ENCODE peak calls at places on chromosomes 1 and 21, in six cellular contexts. One of them, this sample, is unnamed.

GRCh38 chr1:174999926-175000696 is at the start of gene CACYBP:
- DNase-seq in stimulated activated CD8-positive, alpha-beta memory T cell treated with anti-CD3 and anti-CD28 coated beads, Interleukin-7, amount 100 ng/mL, for 24 hours: peak; percentile 8
- DNase-seq in choroid plexus epithelial cell: peak; percentile 56
- DNase-seq in AG04450: no peak
- DNase-seq in T47D: peak; percentile 93
- DNase-seq in activated T-helper 1 cell treated with anti-CD3 and anti-CD28 coated beads, Interleukin-12 subunit alpha, Interleukin-12 subunit beta, Interleukin-2, Interleukin-4 antibody, amounts not matched to agents 30 ng/mL and 10 ng/mL and 1 ng/mL, durations not matched to agents 14 hours and 24 hours and 36 hours: peak; percentile 40
- DNase-seq in this sample: no peak

GRCh38 chr1:107559881-107560280 is 405.1 kb downstream of the VAV3 start:
- DNase-seq in T47D: no peak
- DNase-seq in choroid plexus epithelial cell: no peak
- DNase-seq in activated T-helper 1 cell treated with anti-CD3 and anti-CD28 coated beads, Interleukin-12 subunit alpha, Interleukin-12 subunit beta, Interleukin-2, Interleukin-4 antibody, amounts not matched to agents 30 ng/mL and 10 ng/mL and 1 ng/mL, durations not matched to agents 14 hours and 24 hours and 36 hours: no peak
- DNase-seq in AG04450: no peak
- DNase-seq in stimulated activated CD8-positive, alpha-beta memory T cell treated with anti-CD3 and anti-CD28 coated beads, Interleukin-7, amount 100 ng/mL, for 24 hours: no peak
- DNase-seq in this sample: no peak

GRCh38 chr1:230278871-230279582 is 147.1 kb downstream of the PGBD5 start:
- DNase-seq in choroid plexus epithelial cell: no peak
- DNase-seq in activated T-helper 1 cell treated with anti-CD3 and anti-CD28 coated beads, Interleukin-12 subunit alpha, Interleukin-12 subunit beta, Interleukin-2, Interleukin-4 antibody, amounts not matched to agents 30 ng/mL and 10 ng/mL and 1 ng/mL, durations not matched to agents 14 hours and 24 hours and 36 hours: no peak
- DNase-seq in T47D: no peak
- DNase-seq in stimulated activated CD8-positive, alpha-beta memory T cell treated with anti-CD3 and anti-CD28 coated beads, Interleukin-7, amount 100 ng/mL, for 24 hours: no peak
- DNase-seq in AG04450: no peak
- DNase-seq in this sample: no peak

GRCh38 chr1:39104158-39105060 is 78.3 kb downstream of the NDUFS5 start:
- DNase-seq in AG04450: no peak
- DNase-seq in T47D: peak; percentile 24
- DNase-seq in choroid plexus epithelial cell: peak; percentile 42
- DNase-seq in activated T-helper 1 cell treated with anti-CD3 and anti-CD28 coated beads, Interleukin-12 subunit alpha, Interleukin-12 subunit beta, Interleukin-2, Interleukin-4 antibody, amounts not matched to agents 30 ng/mL and 10 ng/mL and 1 ng/mL, durations not matched to agents 14 hours and 24 hours and 36 hours: no peak
- DNase-seq in stimulated activated CD8-positive, alpha-beta memory T cell treated with anti-CD3 and anti-CD28 coated beads, Interleukin-7, amount 100 ng/mL, for 24 hours: no peak
- DNase-seq in this sample: peak; percentile 54

GRCh38 chr1:40309374-40310128 is 7.5 kb downstream of the COL9A2 start:
- DNase-seq in activated T-helper 1 cell treated with anti-CD3 and anti-CD28 coated beads, Interleukin-12 subunit alpha, Interleukin-12 subunit beta, Interleukin-2, Interleukin-4 antibody, amounts not matched to agents 30 ng/mL and 10 ng/mL and 1 ng/mL, durations not matched to agents 14 hours and 24 hours and 36 hours: no peak
- DNase-seq in AG04450: no peak
- DNase-seq in stimulated activated CD8-positive, alpha-beta memory T cell treated with anti-CD3 and anti-CD28 coated beads, Interleukin-7, amount 100 ng/mL, for 24 hours: no peak
- DNase-seq in T47D: no peak
- DNase-seq in choroid plexus epithelial cell: peak; percentile 25
- DNase-seq in this sample: no peak

GRCh38 chr1:59707216-59707615 is 107.5 kb upstream of the HOOK1 start:
- DNase-seq in AG04450: peak; percentile 89
- DNase-seq in stimulated activated CD8-positive, alpha-beta memory T cell treated with anti-CD3 and anti-CD28 coated beads, Interleukin-7, amount 100 ng/mL, for 24 hours: no peak
- DNase-seq in choroid plexus epithelial cell: peak; percentile 93
- DNase-seq in T47D: no peak
- DNase-seq in activated T-helper 1 cell treated with anti-CD3 and anti-CD28 coated beads, Interleukin-12 subunit alpha, Interleukin-12 subunit beta, Interleukin-2, Interleukin-4 antibody, amounts not matched to agents 30 ng/mL and 10 ng/mL and 1 ng/mL, durations not matched to agents 14 hours and 24 hours and 36 hours: no peak
- DNase-seq in this sample: no peak

GRCh38 chr1:225447649-225448048 is 19.8 kb upstream of the LBR start:
- DNase-seq in T47D: no peak
- DNase-seq in AG04450: no peak
- DNase-seq in choroid plexus epithelial cell: peak; percentile 47
- DNase-seq in activated T-helper 1 cell treated with anti-CD3 and anti-CD28 coated beads, Interleukin-12 subunit alpha, Interleukin-12 subunit beta, Interleukin-2, Interleukin-4 antibody, amounts not matched to agents 30 ng/mL and 10 ng/mL and 1 ng/mL, durations not matched to agents 14 hours and 24 hours and 36 hours: no peak
- DNase-seq in stimulated activated CD8-positive, alpha-beta memory T cell treated with anti-CD3 and anti-CD28 coated beads, Interleukin-7, amount 100 ng/mL, for 24 hours: no peak
- DNase-seq in this sample: no peak

GRCh38 chr1:18999287-18999852 is 42.9 kb upstream of the IFFO2 start:
- DNase-seq in choroid plexus epithelial cell: no peak
- DNase-seq in T47D: peak; percentile 21
- DNase-seq in stimulated activated CD8-positive, alpha-beta memory T cell treated with anti-CD3 and anti-CD28 coated beads, Interleukin-7, amount 100 ng/mL, for 24 hours: no peak
- DNase-seq in AG04450: no peak
- DNase-seq in activated T-helper 1 cell treated with anti-CD3 and anti-CD28 coated beads, Interleukin-12 subunit alpha, Interleukin-12 subunit beta, Interleukin-2, Interleukin-4 antibody, amounts not matched to agents 30 ng/mL and 10 ng/mL and 1 ng/mL, durations not matched to agents 14 hours and 24 hours and 36 hours: no peak
- DNase-seq in this sample: no peak

GRCh38 chr1:8218351-8219092 is 99.4 kb upstream of the SLC45A1 start:
- DNase-seq in choroid plexus epithelial cell: peak; percentile 59
- DNase-seq in stimulated activated CD8-positive, alpha-beta memory T cell treated with anti-CD3 and anti-CD28 coated beads, Interleukin-7, amount 100 ng/mL, for 24 hours: no peak
- DNase-seq in AG04450: no peak
- DNase-seq in activated T-helper 1 cell treated with anti-CD3 and anti-CD28 coated beads, Interleukin-12 subunit alpha, Interleukin-12 subunit beta, Interleukin-2, Interleukin-4 antibody, amounts not matched to agents 30 ng/mL and 10 ng/mL and 1 ng/mL, durations not matched to agents 14 hours and 24 hours and 36 hours: no peak
- DNase-seq in T47D: no peak
- DNase-seq in this sample: no peak

GRCh38 chr1:78236711-78237110 is 190.9 kb downstream of the GIPC2 start:
- DNase-seq in activated T-helper 1 cell treated with anti-CD3 and anti-CD28 coated beads, Interleukin-12 subunit alpha, Interleukin-12 subunit beta, Interleukin-2, Interleukin-4 antibody, amounts not matched to agents 30 ng/mL and 10 ng/mL and 1 ng/mL, durations not matched to agents 14 hours and 24 hours and 36 hours: no peak
- DNase-seq in stimulated activated CD8-positive, alpha-beta memory T cell treated with anti-CD3 and anti-CD28 coated beads, Interleukin-7, amount 100 ng/mL, for 24 hours: no peak
- DNase-seq in AG04450: no peak
- DNase-seq in choroid plexus epithelial cell: no peak
- DNase-seq in T47D: no peak
- DNase-seq in this sample: no peak

GRCh38 chr1:109252167-109252892 is 3.0 kb downstream of the CELSR2 start:
- DNase-seq in choroid plexus epithelial cell: no peak
- DNase-seq in AG04450: no peak
- DNase-seq in stimulated activated CD8-positive, alpha-beta memory T cell treated with anti-CD3 and anti-CD28 coated beads, Interleukin-7, amount 100 ng/mL, for 24 hours: no peak
- DNase-seq in activated T-helper 1 cell treated with anti-CD3 and anti-CD28 coated beads, Interleukin-12 subunit alpha, Interleukin-12 subunit beta, Interleukin-2, Interleukin-4 antibody, amounts not matched to agents 30 ng/mL and 10 ng/mL and 1 ng/mL, durations not matched to agents 14 hours and 24 hours and 36 hours: no peak
- DNase-seq in T47D: no peak
- DNase-seq in this sample: no peak

GRCh38 chr1:235131961-235132360 is 3.3 kb upstream of the TOMM20 start:
- DNase-seq in stimulated activated CD8-positive, alpha-beta memory T cell treated with anti-CD3 and anti-CD28 coated beads, Interleukin-7, amount 100 ng/mL, for 24 hours: no peak
- DNase-seq in T47D: no peak
- DNase-seq in AG04450: no peak
- DNase-seq in choroid plexus epithelial cell: no peak
- DNase-seq in activated T-helper 1 cell treated with anti-CD3 and anti-CD28 coated beads, Interleukin-12 subunit alpha, Interleukin-12 subunit beta, Interleukin-2, Interleukin-4 antibody, amounts not matched to agents 30 ng/mL and 10 ng/mL and 1 ng/mL, durations not matched to agents 14 hours and 24 hours and 36 hours: no peak
- DNase-seq in this sample: no peak

GRCh38 chr1:215497516-215497915 is 69.6 kb upstream of the KCTD3 start:
- DNase-seq in stimulated activated CD8-positive, alpha-beta memory T cell treated with anti-CD3 and anti-CD28 coated beads, Interleukin-7, amount 100 ng/mL, for 24 hours: no peak
- DNase-seq in AG04450: no peak
- DNase-seq in T47D: no peak
- DNase-seq in activated T-helper 1 cell treated with anti-CD3 and anti-CD28 coated beads, Interleukin-12 subunit alpha, Interleukin-12 subunit beta, Interleukin-2, Interleukin-4 antibody, amounts not matched to agents 30 ng/mL and 10 ng/mL and 1 ng/mL, durations not matched to agents 14 hours and 24 hours and 36 hours: no peak
- DNase-seq in choroid plexus epithelial cell: no peak
- DNase-seq in this sample: no peak

GRCh38 chr1:55827350-55827749 is 612.2 kb upstream of the USP24 start:
- DNase-seq in stimulated activated CD8-positive, alpha-beta memory T cell treated with anti-CD3 and anti-CD28 coated beads, Interleukin-7, amount 100 ng/mL, for 24 hours: no peak
- DNase-seq in choroid plexus epithelial cell: peak; percentile 97
- DNase-seq in AG04450: peak; percentile 97
- DNase-seq in T47D: no peak
- DNase-seq in activated T-helper 1 cell treated with anti-CD3 and anti-CD28 coated beads, Interleukin-12 subunit alpha, Interleukin-12 subunit beta, Interleukin-2, Interleukin-4 antibody, amounts not matched to agents 30 ng/mL and 10 ng/mL and 1 ng/mL, durations not matched to agents 14 hours and 24 hours and 36 hours: no peak
- DNase-seq in this sample: no peak

GRCh38 chr1:58594556-58594955 is 17.5 kb upstream of the TACSTD2 start:
- DNase-seq in AG04450: no peak
- DNase-seq in activated T-helper 1 cell treated with anti-CD3 and anti-CD28 coated beads, Interleukin-12 subunit alpha, Interleukin-12 subunit beta, Interleukin-2, Interleukin-4 antibody, amounts not matched to agents 30 ng/mL and 10 ng/mL and 1 ng/mL, durations not matched to agents 14 hours and 24 hours and 36 hours: no peak
- DNase-seq in stimulated activated CD8-positive, alpha-beta memory T cell treated with anti-CD3 and anti-CD28 coated beads, Interleukin-7, amount 100 ng/mL, for 24 hours: no peak
- DNase-seq in choroid plexus epithelial cell: no peak
- DNase-seq in T47D: no peak
- DNase-seq in this sample: no peak

GRCh38 chr1:151130837-151131586 is 15.4 kb downstream of the SEMA6C start:
- DNase-seq in T47D: no peak
- DNase-seq in stimulated activated CD8-positive, alpha-beta memory T cell treated with anti-CD3 and anti-CD28 coated beads, Interleukin-7, amount 100 ng/mL, for 24 hours: peak; percentile 55
- DNase-seq in AG04450: peak; percentile 52
- DNase-seq in activated T-helper 1 cell treated with anti-CD3 and anti-CD28 coated beads, Interleukin-12 subunit alpha, Interleukin-12 subunit beta, Interleukin-2, Interleukin-4 antibody, amounts not matched to agents 30 ng/mL and 10 ng/mL and 1 ng/mL, durations not matched to agents 14 hours and 24 hours and 36 hours: peak; percentile 63
- DNase-seq in choroid plexus epithelial cell: peak; percentile 96
- DNase-seq in this sample: peak; percentile 10

GRCh38 chr21:46607605-46608004 is 2.7 kb upstream of the S100B start:
- DNase-seq in activated T-helper 1 cell treated with anti-CD3 and anti-CD28 coated beads, Interleukin-12 subunit alpha, Interleukin-12 subunit beta, Interleukin-2, Interleukin-4 antibody, amounts not matched to agents 30 ng/mL and 10 ng/mL and 1 ng/mL, durations not matched to agents 14 hours and 24 hours and 36 hours: no peak
- DNase-seq in T47D: no peak
- DNase-seq in choroid plexus epithelial cell: no peak
- DNase-seq in AG04450: no peak
- DNase-seq in stimulated activated CD8-positive, alpha-beta memory T cell treated with anti-CD3 and anti-CD28 coated beads, Interleukin-7, amount 100 ng/mL, for 24 hours: no peak
- DNase-seq in this sample: no peak

GRCh38 chr1:2344121-2344681 is 47.2 kb downstream of the MORN1 start:
- DNase-seq in T47D: no peak
- DNase-seq in activated T-helper 1 cell treated with anti-CD3 and anti-CD28 coated beads, Interleukin-12 subunit alpha, Interleukin-12 subunit beta, Interleukin-2, Interleukin-4 antibody, amounts not matched to agents 30 ng/mL and 10 ng/mL and 1 ng/mL, durations not matched to agents 14 hours and 24 hours and 36 hours: no peak
- DNase-seq in AG04450: no peak
- DNase-seq in choroid plexus epithelial cell: no peak
- DNase-seq in stimulated activated CD8-positive, alpha-beta memory T cell treated with anti-CD3 and anti-CD28 coated beads, Interleukin-7, amount 100 ng/mL, for 24 hours: no peak
- DNase-seq in this sample: no peak

GRCh38 chr1:183887826-183888819 is 83.2 kb downstream of the RGL1 start:
- DNase-seq in stimulated activated CD8-positive, alpha-beta memory T cell treated with anti-CD3 and anti-CD28 coated beads, Interleukin-7, amount 100 ng/mL, for 24 hours: no peak
- DNase-seq in AG04450: no peak
- DNase-seq in T47D: no peak
- DNase-seq in choroid plexus epithelial cell: peak; percentile 40
- DNase-seq in activated T-helper 1 cell treated with anti-CD3 and anti-CD28 coated beads, Interleukin-12 subunit alpha, Interleukin-12 subunit beta, Interleukin-2, Interleukin-4 antibody, amounts not matched to agents 30 ng/mL and 10 ng/mL and 1 ng/mL, durations not matched to agents 14 hours and 24 hours and 36 hours: no peak
- DNase-seq in this sample: no peak

GRCh38 chr1:234139966-234140365 is 233.3 kb upstream of the COA6 start:
- DNase-seq in AG04450: no peak
- DNase-seq in stimulated activated CD8-positive, alpha-beta memory T cell treated with anti-CD3 and anti-CD28 coated beads, Interleukin-7, amount 100 ng/mL, for 24 hours: no peak
- DNase-seq in T47D: no peak
- DNase-seq in activated T-helper 1 cell treated with anti-CD3 and anti-CD28 coated beads, Interleukin-12 subunit alpha, Interleukin-12 subunit beta, Interleukin-2, Interleukin-4 antibody, amounts not matched to agents 30 ng/mL and 10 ng/mL and 1 ng/mL, durations not matched to agents 14 hours and 24 hours and 36 hours: no peak
- DNase-seq in choroid plexus epithelial cell: peak; percentile 23
- DNase-seq in this sample: no peak

GRCh38 chr1:4016351-4017130 is 116.5 kb upstream of the C1orf174 start:
- DNase-seq in AG04450: no peak
- DNase-seq in stimulated activated CD8-positive, alpha-beta memory T cell treated with anti-CD3 and anti-CD28 coated beads, Interleukin-7, amount 100 ng/mL, for 24 hours: no peak
- DNase-seq in T47D: no peak
- DNase-seq in activated T-helper 1 cell treated with anti-CD3 and anti-CD28 coated beads, Interleukin-12 subunit alpha, Interleukin-12 subunit beta, Interleukin-2, Interleukin-4 antibody, amounts not matched to agents 30 ng/mL and 10 ng/mL and 1 ng/mL, durations not matched to agents 14 hours and 24 hours and 36 hours: no peak
- DNase-seq in choroid plexus epithelial cell: no peak
- DNase-seq in this sample: no peak

GRCh38 chr1:47184771-47185677 is 4.8 kb downstream of the PDZK1IP1 start:
- DNase-seq in choroid plexus epithelial cell: no peak
- DNase-seq in AG04450: no peak
- DNase-seq in activated T-helper 1 cell treated with anti-CD3 and anti-CD28 coated beads, Interleukin-12 subunit alpha, Interleukin-12 subunit beta, Interleukin-2, Interleukin-4 antibody, amounts not matched to agents 30 ng/mL and 10 ng/mL and 1 ng/mL, durations not matched to agents 14 hours and 24 hours and 36 hours: no peak
- DNase-seq in stimulated activated CD8-positive, alpha-beta memory T cell treated with anti-CD3 and anti-CD28 coated beads, Interleukin-7, amount 100 ng/mL, for 24 hours: no peak
- DNase-seq in T47D: no peak
- DNase-seq in this sample: no peak

GRCh38 chr21:34534522-34534921 is 22.5 kb upstream of the KCNE1 start:
- DNase-seq in activated T-helper 1 cell treated with anti-CD3 and anti-CD28 coated beads, Interleukin-12 subunit alpha, Interleukin-12 subunit beta, Interleukin-2, Interleukin-4 antibody, amounts not matched to agents 30 ng/mL and 10 ng/mL and 1 ng/mL, durations not matched to agents 14 hours and 24 hours and 36 hours: no peak
- DNase-seq in T47D: no peak
- DNase-seq in stimulated activated CD8-positive, alpha-beta memory T cell treated with anti-CD3 and anti-CD28 coated beads, Interleukin-7, amount 100 ng/mL, for 24 hours: no peak
- DNase-seq in choroid plexus epithelial cell: no peak
- DNase-seq in AG04450: no peak
- DNase-seq in this sample: no peak

GRCh38 chr21:44871576-44872265 is 1.8 kb downstream of the PTTG1IP start:
- DNase-seq in AG04450: no peak
- DNase-seq in T47D: no peak
- DNase-seq in activated T-helper 1 cell treated with anti-CD3 and anti-CD28 coated beads, Interleukin-12 subunit alpha, Interleukin-12 subunit beta, Interleukin-2, Interleukin-4 antibody, amounts not matched to agents 30 ng/mL and 10 ng/mL and 1 ng/mL, durations not matched to agents 14 hours and 24 hours and 36 hours: no peak
- DNase-seq in choroid plexus epithelial cell: peak; percentile 82
- DNase-seq in stimulated activated CD8-positive, alpha-beta memory T cell treated with anti-CD3 and anti-CD28 coated beads, Interleukin-7, amount 100 ng/mL, for 24 hours: no peak
- DNase-seq in this sample: peak; percentile 64

GRCh38 chr1:109327285-109327684 is 20.5 kb upstream of the MYBPHL start:
- DNase-seq in AG04450: no peak
- DNase-seq in choroid plexus epithelial cell: no peak
- DNase-seq in stimulated activated CD8-positive, alpha-beta memory T cell treated with anti-CD3 and anti-CD28 coated beads, Interleukin-7, amount 100 ng/mL, for 24 hours: no peak
- DNase-seq in activated T-helper 1 cell treated with anti-CD3 and anti-CD28 coated beads, Interleukin-12 subunit alpha, Interleukin-12 subunit beta, Interleukin-2, Interleukin-4 antibody, amounts not matched to agents 30 ng/mL and 10 ng/mL and 1 ng/mL, durations not matched to agents 14 hours and 24 hours and 36 hours: no peak
- DNase-seq in T47D: no peak
- DNase-seq in this sample: no peak

GRCh38 chr1:214427871-214428277 is 123.5 kb downstream of the PTPN14 start:
- DNase-seq in activated T-helper 1 cell treated with anti-CD3 and anti-CD28 coated beads, Interleukin-12 subunit alpha, Interleukin-12 subunit beta, Interleukin-2, Interleukin-4 antibody, amounts not matched to agents 30 ng/mL and 10 ng/mL and 1 ng/mL, durations not matched to agents 14 hours and 24 hours and 36 hours: peak; percentile 77
- DNase-seq in T47D: no peak
- DNase-seq in AG04450: peak; percentile 76
- DNase-seq in stimulated activated CD8-positive, alpha-beta memory T cell treated with anti-CD3 and anti-CD28 coated beads, Interleukin-7, amount 100 ng/mL, for 24 hours: no peak
- DNase-seq in choroid plexus epithelial cell: peak; percentile 93
- DNase-seq in this sample: no peak

GRCh38 chr1:81113688-81114087 is 687.0 kb upstream of the ADGRL2 start:
- DNase-seq in stimulated activated CD8-positive, alpha-beta memory T cell treated with anti-CD3 and anti-CD28 coated beads, Interleukin-7, amount 100 ng/mL, for 24 hours: no peak
- DNase-seq in T47D: no peak
- DNase-seq in AG04450: no peak
- DNase-seq in activated T-helper 1 cell treated with anti-CD3 and anti-CD28 coated beads, Interleukin-12 subunit alpha, Interleukin-12 subunit beta, Interleukin-2, Interleukin-4 antibody, amounts not matched to agents 30 ng/mL and 10 ng/mL and 1 ng/mL, durations not matched to agents 14 hours and 24 hours and 36 hours: no peak
- DNase-seq in choroid plexus epithelial cell: peak; percentile 37
- DNase-seq in this sample: no peak

GRCh38 chr21:45209046-45209445 is 78.6 kb downstream of the POFUT2 start:
- DNase-seq in activated T-helper 1 cell treated with anti-CD3 and anti-CD28 coated beads, Interleukin-12 subunit alpha, Interleukin-12 subunit beta, Interleukin-2, Interleukin-4 antibody, amounts not matched to agents 30 ng/mL and 10 ng/mL and 1 ng/mL, durations not matched to agents 14 hours and 24 hours and 36 hours: no peak
- DNase-seq in AG04450: peak; percentile 55
- DNase-seq in choroid plexus epithelial cell: peak; percentile 81
- DNase-seq in T47D: no peak
- DNase-seq in stimulated activated CD8-positive, alpha-beta memory T cell treated with anti-CD3 and anti-CD28 coated beads, Interleukin-7, amount 100 ng/mL, for 24 hours: no peak
- DNase-seq in this sample: no peak

GRCh38 chr1:203296456-203297073 is 8.8 kb upstream of the BTG2 start:
- DNase-seq in choroid plexus epithelial cell: peak; percentile 86
- DNase-seq in T47D: no peak
- DNase-seq in AG04450: no peak
- DNase-seq in stimulated activated CD8-positive, alpha-beta memory T cell treated with anti-CD3 and anti-CD28 coated beads, Interleukin-7, amount 100 ng/mL, for 24 hours: no peak
- DNase-seq in activated T-helper 1 cell treated with anti-CD3 and anti-CD28 coated beads, Interleukin-12 subunit alpha, Interleukin-12 subunit beta, Interleukin-2, Interleukin-4 antibody, amounts not matched to agents 30 ng/mL and 10 ng/mL and 1 ng/mL, durations not matched to agents 14 hours and 24 hours and 36 hours: no peak
- DNase-seq in this sample: no peak

GRCh38 chr1:56133517-56134472 is 445.6 kb downstream of the PLPP3 start:
- DNase-seq in AG04450: no peak
- DNase-seq in stimulated activated CD8-positive, alpha-beta memory T cell treated with anti-CD3 and anti-CD28 coated beads, Interleukin-7, amount 100 ng/mL, for 24 hours: no peak
- DNase-seq in activated T-helper 1 cell treated with anti-CD3 and anti-CD28 coated beads, Interleukin-12 subunit alpha, Interleukin-12 subunit beta, Interleukin-2, Interleukin-4 antibody, amounts not matched to agents 30 ng/mL and 10 ng/mL and 1 ng/mL, durations not matched to agents 14 hours and 24 hours and 36 hours: no peak
- DNase-seq in choroid plexus epithelial cell: no peak
- DNase-seq in T47D: no peak
- DNase-seq in this sample: no peak

GRCh38 chr1:151934048-151934493 is 24.8 kb upstream of the THEM4 start:
- DNase-seq in choroid plexus epithelial cell: peak; percentile 74
- DNase-seq in stimulated activated CD8-positive, alpha-beta memory T cell treated with anti-CD3 and anti-CD28 coated beads, Interleukin-7, amount 100 ng/mL, for 24 hours: peak; percentile 7
- DNase-seq in T47D: no peak
- DNase-seq in activated T-helper 1 cell treated with anti-CD3 and anti-CD28 coated beads, Interleukin-12 subunit alpha, Interleukin-12 subunit beta, Interleukin-2, Interleukin-4 antibody, amounts not matched to agents 30 ng/mL and 10 ng/mL and 1 ng/mL, durations not matched to agents 14 hours and 24 hours and 36 hours: peak; percentile 32
- DNase-seq in AG04450: peak; percentile 16
- DNase-seq in this sample: peak; percentile 26